ENCODE peak calls at places on chromosomes 2 and 18, in ten cellular contexts. U, Q, V, E, M, R, Z, Y, I and W are unnamed samples.

GRCh38 chr2:179268277-179268935 is 3.8 kb upstream of the SESTD1 start:
- DNase-seq in U (no peak), Q (no peak), V (no peak), E (no peak), M (no peak), R (no peak), Z (no peak), Y (no peak), I (no peak), W (no peak)

GRCh38 chr18:76960528-76961035 is 138.2 kb downstream of the ZNF236 start:
- DNase-seq in U (no peak), Q (no peak), V (no peak), E (no peak), M (no peak), R (no peak), Z (no peak), Y (no peak), I (no peak), W (no peak)

GRCh38 chr2:120066708-120067547 is 54.1 kb downstream of the EPB41L5 start:
- DNase-seq in U (no peak), Q (no peak), V (no peak), E (no peak), M (no peak), R (no peak), Z (no peak), Y (no peak), I (no peak), W (peak; percentile 70)

GRCh38 chr18:57276720-57277284 is 75.6 kb upstream of the ST8SIA3 start:
- DNase-seq in U (no peak), Q (no peak), V (no peak), E (no peak), M (no peak), R (no peak), Z (no peak), Y (no peak), I (peak; percentile 9), W (no peak)

GRCh38 chr2:194564422-194564821 is 1092.6 kb upstream of the SLC39A10 start:
- DNase-seq in U (no peak), Q (no peak), V (no peak), E (no peak), M (no peak), R (no peak), Z (no peak), Y (no peak), I (no peak), W (no peak)

GRCh38 chr18:67581178-67581577 is 64.7 kb upstream of the DSEL start:
- DNase-seq in U (no peak), Q (no peak), V (no peak), E (no peak), M (no peak), R (no peak), Z (no peak), Y (no peak), I (no peak), W (no peak)

GRCh38 chr2:237427807-237428506 is 14.0 kb upstream of the COL6A3 start:
- DNase-seq in U (no peak), Q (no peak), V (no peak), E (no peak), M (no peak), R (no peak), Z (peak; percentile 67), Y (no peak), I (no peak), W (no peak)

GRCh38 chr2:43019536-43020183 is 206.7 kb downstream of the ZFP36L2 start:
- DNase-seq in U (no peak), Q (no peak), V (no peak), E (no peak), M (no peak), R (no peak), Z (no peak), Y (no peak), I (no peak), W (no peak)

GRCh38 chr2:238315031-238315595 is 5.2 kb upstream of the TRAF3IP1 start:
- DNase-seq in U (no peak), Q (no peak), V (no peak), E (no peak), M (no peak), R (no peak), Z (no peak), Y (no peak), I (no peak), W (no peak)

GRCh38 chr2:71661782-71662181 is 208.4 kb downstream of the DYSF start:
- DNase-seq in U (no peak), Q (no peak), V (no peak), E (no peak), M (no peak), R (peak; percentile 23), Z (no peak), Y (no peak), I (no peak), W (no peak)

GRCh38 chr2:231052494-231053451 is 3.9 kb upstream of the PSMD1 start:
- DNase-seq in U (peak; percentile 62), Q (peak; percentile 85), V (peak; percentile 68), E (peak; percentile 86), M (peak; percentile 61), R (peak; percentile 93), Z (peak; percentile 76), Y (peak; percentile 84), I (peak; percentile 96), W (no peak)

GRCh38 chr2:26613241-26614204 is 27.6 kb downstream of the CIB4 start:
- DNase-seq in U (no peak), Q (peak; percentile 12), V (no peak), E (peak; percentile 42), M (no peak), R (no peak), Z (no peak), Y (peak; percentile 54), I (peak; percentile 57), W (no peak)

GRCh38 chr2:136389809-136390208 is 271.9 kb upstream of the CXCR4 start:
- DNase-seq in U (no peak), Q (no peak), V (no peak), E (no peak), M (no peak), R (no peak), Z (no peak), Y (no peak), I (no peak), W (no peak)